ENCODE peak calls at places on chromosomes 4 and X, in five cellular contexts. V is HCT116, H is GM12878, M is HepG2, L is K562. W is an unnamed sample.

GRCh38 chr4:113311047-113311446 is 261.6 kb downstream of the ANK2 start:
- DNase-seq in V (peak; percentile 10), H (no peak), M (no peak), L (no peak), W (no peak)

GRCh38 chr4:78585633-78586032 is 34.1 kb downstream of the ANXA3 start:
- DNase-seq in V (no peak), H (no peak), M (no peak), L (no peak), W (no peak)

GRCh38 chrX:11352296-11352741 is 59.1 kb downstream of the AMELX start:
- DNase-seq in V (no peak), H (no peak), M (no peak), L (peak; percentile 63), W (no peak)

GRCh38 chr4:8015512-8015911 is 75.9 kb upstream of the AFAP1 start:
- DNase-seq in V (no peak), H (no peak), M (no peak), L (peak; percentile 12), W (no peak)

GRCh38 chr4:114890773-114891172 is 222.6 kb downstream of the NDST4 start:
- DNase-seq in V (no peak), H (no peak), M (no peak), L (no peak), W (no peak)

GRCh38 chrX:112087545-112087944 is 5.0 kb upstream of the TRPC5 start:
- DNase-seq in V (no peak), H (no peak), M (no peak), L (no peak), W (no peak)

GRCh38 chr4:182562350-182562749 is 319.1 kb downstream of the TENM3 start:
- DNase-seq in V (no peak), H (no peak), M (no peak), L (no peak), W (no peak)

GRCh38 chrX:131747173-131747572 is 203.3 kb downstream of the OR13H1 start:
- DNase-seq in V (no peak), H (peak; percentile 98), M (no peak), L (no peak), W (no peak)

GRCh38 chr4:188042191-188042590 is 46.6 kb downstream of the ZFP42 start:
- DNase-seq in V (no peak), H (no peak), M (no peak), L (no peak), W (no peak)

GRCh38 chr4:70559216-70559830 is 32.7 kb upstream of the AMBN start:
- DNase-seq in V (peak; percentile 35), H (no peak), M (peak; percentile 67), L (peak; percentile 62), W (peak; percentile 20)

GRCh38 chr4:77175201-77175610 is 18.2 kb downstream of the CCNG2 start:
- DNase-seq in V (no peak), H (no peak), M (no peak), L (no peak), W (peak; percentile 47)

GRCh38 chr4:4921077-4921476 is 61.6 kb downstream of the MSX1 start:
- DNase-seq in V (no peak), H (no peak), M (no peak), L (no peak), W (no peak)
- H3K9me3 ChIP-seq in V (no peaks in the 10 kb centered on the region), H (no peaks in the 10 kb centered on the region), M (no peaks in the 10 kb centered on the region), L (no peaks in the 10 kb centered on the region), W (no peaks in the 10 kb centered on the region)

GRCh38 chrX:81336455-81337144 is 134.7 kb downstream of the SH3BGRL start:
- DNase-seq in V (no peak), H (no peak), M (no peak), L (no peak), W (no peak)
- TF ChIP-seq YY1 in V (no peak), H (no peak), M (no peak), L (no peak), W (no peak)

GRCh38 chr4:41747230-41748055 is 1.1 kb downstream of the PHOX2B start:
- DNase-seq in V (no peak), H (no peak), M (no peak), L (no peak), W (no peak)
- H3K9me3 ChIP-seq in V (no peaks in the 10 kb centered on the region), H (peaks cover 1% of the 10 kb centered on the region), M (no peaks in the 10 kb centered on the region), L (no peaks in the 10 kb centered on the region), W (no peaks in the 10 kb centered on the region)

DNA sequence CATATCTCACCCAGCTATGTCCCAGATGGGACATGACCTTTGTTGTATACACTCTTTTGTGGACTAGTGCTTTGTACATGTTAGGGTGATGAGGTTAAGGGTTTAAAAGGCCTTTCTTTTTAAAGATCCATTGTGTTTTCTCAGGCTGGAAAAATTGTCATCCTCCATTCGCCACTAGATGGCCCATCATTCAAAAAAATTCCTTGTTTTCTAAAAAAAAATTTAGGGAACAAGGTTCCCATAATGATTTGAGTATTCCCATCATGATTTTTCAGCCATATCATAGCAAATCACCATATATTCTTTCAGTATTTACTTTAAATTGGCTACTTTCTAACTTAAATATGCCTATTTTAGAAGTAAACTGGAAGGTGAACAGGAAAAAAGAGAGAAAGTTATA is 91.9 kb upstream of the TMEM164 start:
- DNase-seq in V (no peak), H (no peak), M (no peak), L (no peak), W (no peak)
- TF ChIP-seq YY1 in V (no peak), H (no peak), M (no peak), L (no peak), W (no peak)

GRCh38 chr4:658681-659667 is 15.1 kb downstream of the ATP5ME start:
- DNase-seq in V (no peak), H (no peak), M (peak; percentile 77), L (no peak), W (no peak)
- H3K9me3 ChIP-seq in V (no peaks in the 10 kb centered on the region), H (no peaks in the 10 kb centered on the region), M (no peaks in the 10 kb centered on the region), L (peaks cover 3% of the 10 kb centered on the region), W (no peaks in the 10 kb centered on the region)

GRCh38 chrX:100647739-100648138 is 3.7 kb downstream of the SRPX2 start:
- DNase-seq in V (no peak), H (no peak), M (peak; percentile 60), L (no peak), W (no peak)

GRCh38 chrX:100647095-100647494 is 3.1 kb downstream of the SRPX2 start:
- DNase-seq in V (no peak), H (no peak), M (no peak), L (no peak), W (no peak)

GRCh38 chrX:100643212-100643611 is 787 bp upstream of the SRPX2 start:
- DNase-seq in V (no peak), H (no peak), M (no peak), L (no peak), W (no peak)

GRCh38 chrX:100643943-100644587 is at the start of gene SRPX2:
- DNase-seq in V (peak; percentile 63), H (no peak), M (no peak), L (peak; percentile 1), W (no peak)

DNA sequence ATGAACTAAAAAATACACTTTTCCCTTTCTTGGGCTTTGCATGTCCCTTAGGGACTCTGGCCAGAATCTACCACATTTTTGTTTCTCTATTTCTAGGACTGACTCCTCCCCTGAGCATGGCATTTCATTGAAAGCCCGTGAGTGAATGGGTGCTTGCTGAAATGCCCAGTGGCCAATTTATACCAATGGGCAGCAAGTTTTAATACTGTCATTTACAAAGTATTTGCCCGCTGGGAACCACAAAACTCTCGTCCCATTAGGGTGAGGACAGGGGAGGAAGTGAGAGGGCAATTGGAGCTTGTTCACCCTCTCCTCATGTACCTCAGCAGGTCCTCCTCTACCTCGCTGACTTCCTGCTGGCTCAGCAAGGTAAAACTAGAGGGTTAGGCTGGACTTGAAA is 1.1 kb downstream of the SRPX2 start:
- DNase-seq in V (no peak), H (no peak), M (no peak), L (no peak), W (no peak)
- TF ChIP-seq YY1 in V (no peak), H (no peak), M (no peak), L (no peak), W (no peak)

GRCh38 chrX:55695227-55696018 is 22.1 kb upstream of the RRAGB start:
- DNase-seq in V (no peak), H (no peak), M (no peak), L (no peak), W (no peak)
- H3K9me3 ChIP-seq in V (no peaks in the 10 kb centered on the region), H (no peaks in the 10 kb centered on the region), M (no peaks in the 10 kb centered on the region), L (no peaks in the 10 kb centered on the region), W (no peaks in the 10 kb centered on the region)